ENCODE peak calls at places on chromosomes 4 and X, in ten cellular contexts. K is stimulated activated CD4-positive, alpha-beta T cell treated with anti-CD3 and anti-CD28 coated beads, Interleukin-12 subunit alpha, Interleukin-12 subunit beta, amount 100 ng/mL, for 48 hours; X is upper lobe of right lung; R is testis; I is tibial artery; Y is activated T-cell treated with anti-CD3 and anti-CD28 coated beads, Interleukin-2, amount 50 U/mL, for 4 hours; E is activated gamma-delta T cell treated with Interleukin-2 at 50 U/mL for 16 hours; B is GM19239; P is activated CD4-positive, alpha-beta T cell treated with anti-CD3 and anti-CD28 coated beads, Interleukin-2, amount 50 U/mL, for 48 hours; S is T-helper 9 cell. J is an unnamed sample.

GRCh38 chr4:38060829-38061431 is 100.7 kb downstream of the PTTG2 start:
- DNase-seq in R (no peak), E (no peak), I (no peak), K (no peak), X (no peak), Y (no peak), B (no peak), P (no peak), S (no peak), J (no peak)

GRCh38 chrX:146831994-146832393 is 17.4 kb upstream of the CXorf51A start:
- DNase-seq in I (no peak), K (no peak), R (no peak), S (no peak), X (no peak), P (no peak), Y (no peak), E (no peak), B (no peak), J (no peak)

GRCh38 chr4:16667464-16667863 is 231.0 kb downstream of the LDB2 start:
- DNase-seq in K (no peak), P (no peak), I (no peak), B (no peak), Y (no peak), R (no peak), S (no peak), X (no peak), E (no peak), J (no peak)

GRCh38 chrX:70476166-70476933 is 31.7 kb downstream of the DLG3 start:
- DNase-seq in P (no peak), I (no peak), E (no peak), S (no peak), B (no peak), K (no peak), Y (no peak), R (no peak), X (no peak), J (no peak)

GRCh38 chr4:168757500-168757899 is 252.6 kb downstream of the CBR4 start:
- DNase-seq in K (no peak), S (no peak), P (no peak), E (no peak), Y (no peak), B (no peak), I (no peak), R (no peak), X (no peak), J (no peak)

GRCh38 chrX:107700317-107700774 is 72.0 kb downstream of the PRPS1 start:
- DNase-seq in K (no peak), S (no peak), Y (no peak), I (peak), R (peak), B (no peak), X (no peak), E (no peak), P (no peak), J (no peak)

GRCh38 chr4:62377245-62377644 is 1177.1 kb downstream of the ADGRL3 start:
- DNase-seq in S (no peak), K (no peak), B (no peak), E (no peak), I (no peak), X (no peak), P (no peak), Y (no peak), R (no peak), J (no peak)

GRCh38 chrX:154730271-154730883 is 20.5 kb downstream of the GAB3 start:
- DNase-seq in Y (no peak), R (no peak), I (no peak), K (no peak), S (no peak), X (no peak), P (no peak), B (no peak), E (no peak), J (peak)

GRCh38 chrX:111854778-111855490 is 21.0 kb upstream of the TRPC5OS start:
- DNase-seq in X (no peak), B (no peak), Y (no peak), K (no peak), P (no peak), E (no peak), I (no peak), S (no peak), R (no peak), J (no peak)

GRCh38 chr4:188959424-188959823 is 820.2 kb downstream of the TRIML1 start:
- DNase-seq in B (no peak), P (no peak), K (no peak), Y (no peak), R (no peak), S (no peak), I (no peak), X (no peak), E (no peak), J (no peak)

GRCh38 chr4:55754754-55755350 is 64.7 kb upstream of the EXOC1L start:
- DNase-seq in Y (no peak), K (no peak), S (no peak), E (no peak), P (no peak), R (no peak), B (no peak), X (no peak), I (no peak), J (no peak)

GRCh38 chrX:139020793-139021192 is 309.3 kb upstream of the FGF13 start:
- DNase-seq in X (no peak), I (no peak), K (no peak), R (no peak), B (no peak), Y (no peak), P (no peak), E (no peak), S (no peak), J (no peak)

GRCh38 chr4:150244600-150244999 is 166.4 kb downstream of the DCLK2 start:
- DNase-seq in R (no peak), P (no peak), K (no peak), Y (no peak), E (no peak), I (no peak), X (no peak), B (no peak), S (no peak), J (no peak)

GRCh38 chrX:72057331-72057730 is 74.4 kb downstream of the RTL5 start:
- DNase-seq in P (no peak), S (no peak), E (no peak), Y (no peak), K (no peak), B (no peak), R (no peak), I (no peak), X (no peak), J (no peak)

GRCh38 chr4:337932-338758 is 531 bp downstream of the ZNF141 start:
- DNase-seq in E (no peak), S (peak), P (peak), X (peak), B (no peak), R (peak), Y (peak), I (no peak), K (peak), J (peak)

J was measured in heart right ventricle.